ENCODE peak calls at places on chromosomes 12 and 14, in six cellular contexts. L, U, O, E, K and M are unnamed samples.

GRCh38 chr12:47770086-47770726 is 2.8 kb upstream of the SLC48A1 start:
- DNase-seq in L (no peak), O (no peak), U (no peak), E (no peak), K (peak; percentile 72), M (no peak)

GRCh38 chr12:69392146-69392928 is 32.8 kb downstream of the YEATS4 start:
- DNase-seq in U (no peak), O (no peak), L (no peak), K (peak; percentile 44), E (no peak), M (no peak)

GRCh38 chr12:82963961-82964360 is 277.3 kb downstream of the TMTC2 start:
- DNase-seq in L (no peak), U (no peak), K (peak; percentile 43), E (no peak), O (no peak), M (no peak)

GRCh38 chr12:76876696-76877229 is 2.1 kb downstream of the CSRP2 start:
- DNase-seq in K (no peak), E (no peak), L (no peak), O (no peak), U (no peak), M (no peak)

GRCh38 chr14:54447231-54447692 is 6.1 kb upstream of the CNIH1 start:
- DNase-seq in L (no peak), U (no peak), E (no peak), K (peak; percentile 83), O (no peak), M (no peak)

GRCh38 chr12:38465020-38465419 is 148.4 kb downstream of the ALG10B start:
- DNase-seq in E (no peak), K (no peak), L (no peak), O (no peak), U (no peak), M (no peak)

GRCh38 chr12:70695361-70696023 is 58.3 kb upstream of the PTPRB start:
- DNase-seq in L (no peak), O (no peak), E (no peak), U (no peak), K (no peak), M (no peak)

GRCh38 chr14:101476931-101477553 is 84.3 kb upstream of the DIO3 start:
- DNase-seq in K (peak; percentile 12), E (no peak), O (no peak), U (no peak), L (peak; percentile 25), M (no peak)

GRCh38 chr14:55274760-55275159 is 3.5 kb downstream of the FBXO34 start:
- DNase-seq in E (no peak), U (no peak), O (no peak), K (peak; percentile 83), L (no peak), M (no peak)

GRCh38 chr12:97572220-97572619 is 109.6 kb downstream of the RMST start:
- DNase-seq in L (no peak), O (no peak), K (no peak), U (no peak), E (no peak), M (no peak)

GRCh38 chr12:107468182-107468581 is 217.4 kb upstream of the PWP1 start:
- DNase-seq in E (no peak), O (no peak), K (no peak), L (no peak), U (no peak), M (no peak)

GRCh38 chr14:54979039-54979438 is 47.9 kb downstream of the WDHD1 start:
- DNase-seq in O (no peak), U (no peak), E (no peak), L (no peak), K (no peak), M (no peak)

GRCh38 chr12:32761716-32762115 is 6.0 kb upstream of the YARS2 start:
- DNase-seq in L (no peak), K (no peak), O (no peak), U (no peak), E (no peak), M (no peak)

GRCh38 chr14:72631401-72631800 is 262.5 kb downstream of the DPF3 start:
- DNase-seq in L (no peak), E (no peak), O (no peak), K (no peak), U (no peak), M (no peak)

GRCh38 chr12:75041481-75041880 is 168.2 kb downstream of the KCNC2 start:
- DNase-seq in O (no peak), U (no peak), E (no peak), K (no peak), L (no peak), M (no peak)

GRCh38 chr12:92462049-92462448 is 240.7 kb upstream of the PLEKHG7 start:
- DNase-seq in E (no peak), L (no peak), U (no peak), O (no peak), K (peak; percentile 95), M (no peak)

GRCh38 chr14:104972301-104973211 is 5.6 kb downstream of the AHNAK2 start:
- DNase-seq in L (peak; percentile 70), O (no peak), E (no peak), K (peak; percentile 17), U (no peak), M (no peak)